ENCODE peak calls at places on chromosomes 5 and 9, in nine cellular contexts. J is fibroblast of mammary gland; D is stimulated activated CD4-positive, alpha-beta T cell treated with anti-CD3 and anti-CD28 coated beads, Interleukin-15, amount 100 ng/mL, for 1 hour; G is HTR-8/SVneo; O is activated CD4-positive, CD25-positive, alpha-beta regulatory T cell treated with anti-CD3 and anti-CD28 coated beads, Interleukin-2, amount 50 U/mL, for 16 hours; K is small intestine; Y is MCF 10A; F is NCI-H446 treated with DMSO at 0.1 percent for 48 hours; S is ACHN. U is an unnamed sample.

GRCh38 chr9:120484162-120484561 is 95.8 kb downstream of the CDK5RAP2 start:
- DNase-seq in J (no peak), D (no peak), G (no peak), O (no peak), K (no peak), Y (no peak), F (no peak), S (no peak), U (no peak)

GRCh38 chr9:111832428-111832827 is 37.7 kb upstream of the SHOC1 start:
- DNase-seq in J (no peak), D (no peak), G (no peak), O (no peak), K (no peak), Y (no peak), F (no peak), S (no peak), U (no peak)

GRCh38 chr5:53376853-53377252 is 103.6 kb upstream of the FST start:
- DNase-seq in J (no peak), D (no peak), G (no peak), O (no peak), K (no peak), Y (no peak), F (no peak), S (no peak), U (no peak)

GRCh38 chr9:118023649-118024048 is 319.4 kb downstream of the TLR4 start:
- DNase-seq in J (no peak), D (no peak), G (no peak), O (no peak), K (no peak), Y (peak; percentile 64), F (no peak), S (no peak), U (no peak)

GRCh38 chr9:92706218-92706940 is 36.4 kb upstream of the IPPK start:
- DNase-seq in J (peak; percentile 33), D (no peak), G (no peak), O (no peak), K (peak; percentile 34), Y (peak; percentile 74), F (no peak), S (peak; percentile 44), U (no peak)

GRCh38 chr5:51138164-51138563 is 245.1 kb upstream of the ISL1 start:
- DNase-seq in J (no peak), D (no peak), G (no peak), O (no peak), K (no peak), Y (no peak), F (no peak), S (no peak), U (no peak)

GRCh38 chr9:28539432-28539831 is 966.2 kb upstream of the C9orf72 start:
- DNase-seq in J (no peak), D (no peak), G (no peak), O (no peak), K (no peak), Y (peak; percentile 71), F (no peak), S (no peak), U (no peak)

GRCh38 chr9:111548623-111549022 is 23.6 kb downstream of the ZNF483 start:
- DNase-seq in J (no peak), D (no peak), G (no peak), O (no peak), K (no peak), Y (no peak), F (no peak), S (no peak), U (no peak)

GRCh38 chr5:168234133-168234532 is 57.3 kb upstream of the WWC1 start:
- DNase-seq in J (no peak), D (no peak), G (no peak), O (no peak), K (no peak), Y (peak; percentile 26), F (no peak), S (no peak), U (no peak)

GRCh38 chr9:69168709-69169217 is 5.3 kb upstream of the TJP2 start:
- DNase-seq in J (peak; percentile 78), D (peak; percentile 40), G (no peak), O (peak; percentile 22), K (peak; percentile 59), Y (peak; percentile 96), F (no peak), S (no peak), U (peak; percentile 58)

GRCh38 chr9:131216806-131217205 is 59.5 kb downstream of the FAM78A start:
- DNase-seq in J (no peak), D (no peak), G (no peak), O (no peak), K (no peak), Y (no peak), F (no peak), S (no peak), U (no peak)

U was measured in transverse colon.